ENCODE peak calls at places on chromosomes 12 and 14, in nine cellular contexts. D is hypothalamus; G is thoracic aorta; Z is Caki2; P is HTR-8/SVneo; Y is activated CD4-positive, alpha-beta memory T cell treated with anti-CD3 and anti-CD28 coated beads, Interleukin-2, amount 10 ng/mL, durations not matched to agents 7 days and 5 days; I is germinal center; B is M059J; V is NCI-H345. K is an unnamed sample.

GRCh38 chr14:68020999-68021663 is 201.6 kb downstream of the RAD51B start:
- DNase-seq in I (peak), G (no peak), Z (no peak), B (no peak), D (no peak), P (no peak), Y (no peak), V (peak), K (no peak)

GRCh38 chr14:33950320-33951182 is at the start of gene EGLN3:
- DNase-seq in B (peak), Y (peak), I (peak), V (peak), P (peak), D (peak), G (no peak), Z (peak), K (peak)

GRCh38 chr12:116432321-116432750 is 126.8 kb upstream of the MAP1LC3B2 start:
- DNase-seq in P (no peak), I (no peak), D (no peak), G (no peak), B (peak), V (no peak), Y (no peak), Z (no peak), K (no peak)

GRCh38 chr12:75725505-75726120 is 214.2 kb upstream of the KRR1 start:
- DNase-seq in B (peak), V (peak), Y (no peak), Z (peak), P (peak), I (no peak), G (no peak), D (no peak), K (peak)

GRCh38 chr12:80936642-80937390 is 918 bp downstream of the LIN7A start:
- DNase-seq in D (no peak), V (peak), G (no peak), Y (no peak), I (peak), Z (peak), P (peak), B (peak), K (peak)

GRCh38 chr14:70257526-70257925 is 68.8 kb upstream of the SLC8A3 start:
- DNase-seq in G (no peak), V (no peak), P (peak), I (peak), D (no peak), Z (no peak), B (peak), Y (peak), K (peak)

GRCh38 chr12:76863005-76863670 is 15.7 kb downstream of the CSRP2 start:
- DNase-seq in P (no peak), B (peak), V (no peak), Z (no peak), D (no peak), I (no peak), G (no peak), Y (no peak), K (no peak)

GRCh38 chr12:130661059-130661458 is 55.0 kb downstream of the RIMBP2 start:
- DNase-seq in I (no peak), B (no peak), P (no peak), D (no peak), Z (no peak), Y (no peak), V (no peak), G (no peak), K (no peak)

GRCh38 chr12:34402899-34403705 is 380.8 kb downstream of the ALG10 start:
- DNase-seq in Z (no peak), V (no peak), P (no peak), Y (peak), I (no peak), B (no peak), D (no peak), G (no peak), K (no peak)

GRCh38 chr14:76022991-76023390 is 37.4 kb downstream of the IFT43 start:
- DNase-seq in P (no peak), D (no peak), Z (no peak), I (no peak), B (no peak), Y (no peak), V (no peak), G (no peak), K (no peak)

K was measured in HCT116.